ENCODE peak calls at places on chromosomes 1 and 21, in five cellular contexts. Y is DMS153; E is cardiac septum; Z is GDM1; P is CD8-positive, alpha-beta memory T cell. W is an unnamed sample.

GRCh38 chr21:42062543-42063022 is 8.5 kb upstream of the UMODL1 start:
- DNase-seq in Y (peak), E (no peak), Z (no peak), P (peak), W (peak)

GRCh38 chr1:94634977-94635416 is 93.4 kb upstream of the F3 start:
- DNase-seq in Y (no peak), E (no peak), Z (no peak), P (no peak), W (no peak)

GRCh38 chr1:68938051-68938450 is 441.2 kb upstream of the DEPDC1 start:
- DNase-seq in Y (no peak), E (no peak), Z (no peak), P (no peak), W (no peak)

GRCh38 chr1:84759756-84760155 is 69.5 kb upstream of the SSX2IP start:
- DNase-seq in Y (no peak), E (no peak), Z (no peak), P (no peak), W (no peak)

GRCh38 chr1:44405804-44406743 is 1.0 kb downstream of the RNF220 start:
- DNase-seq in Y (no peak), E (no peak), Z (peak), P (peak), W (no peak)

GRCh38 chr1:43349594-43350306 is 9.0 kb upstream of the CDC20 start:
- DNase-seq in Y (no peak), E (peak), Z (no peak), P (no peak), W (no peak)

GRCh38 chr1:244988521-244988920 is 124.2 kb upstream of the HNRNPU start:
- DNase-seq in Y (no peak), E (no peak), Z (no peak), P (no peak), W (no peak)

GRCh38 chr1:44884746-44885145 is 41.7 kb upstream of the PTCH2 start:
- DNase-seq in Y (no peak), E (no peak), Z (no peak), P (no peak), W (no peak)

GRCh38 chr1:228414511-228415211 is 2.0 kb downstream of the TRIM17 start:
- DNase-seq in Y (no peak), E (no peak), Z (no peak), P (no peak), W (no peak)

GRCh38 chr1:222814536-222815366 is at the start of gene DISP1:
- DNase-seq in Y (peak), E (peak), Z (peak), P (peak), W (peak)

GRCh38 chr1:184060316-184060715 is 8.8 kb downstream of the TSEN15 start:
- DNase-seq in Y (no peak), E (no peak), Z (no peak), P (no peak), W (no peak)

GRCh38 chr1:155003766-155004351 is 1.3 kb downstream of the ZBTB7B start:
- DNase-seq in Y (peak), E (peak), Z (no peak), P (no peak), W (no peak)

GRCh38 chr1:171267391-171267790 is 19.1 kb downstream of the FMO1 start:
- DNase-seq in Y (no peak), E (no peak), Z (no peak), P (no peak), W (no peak)

GRCh38 chr21:39088831-39089380 is 94.3 kb downstream of the PSMG1 start:
- DNase-seq in Y (no peak), E (no peak), Z (no peak), P (no peak), W (no peak)

GRCh38 chr1:38151399-38151798 is 104.8 kb upstream of the POU3F1 start:
- DNase-seq in Y (peak), E (no peak), Z (no peak), P (no peak), W (no peak)

GRCh38 chr21:18245493-18245967 is 897 bp downstream of the CHODL start:
- DNase-seq in Y (no peak), E (no peak), Z (no peak), P (no peak), W (no peak)

GRCh38 chr21:43609501-43610340 is 49.6 kb downstream of the HSF2BP start:
- DNase-seq in Y (peak), E (no peak), Z (no peak), P (no peak), W (no peak)

GRCh38 chr1:109691762-109692161 is 4.1 kb downstream of the GSTM1 start:
- DNase-seq in Y (no peak), E (no peak), Z (no peak), P (no peak), W (no peak)

GRCh38 chr21:35849131-35849530 is 211.2 kb downstream of the SETD4 start:
- DNase-seq in Y (no peak), E (no peak), Z (no peak), P (no peak), W (no peak)

GRCh38 chr1:39102537-39103320 is 76.6 kb downstream of the NDUFS5 start:
- DNase-seq in Y (peak), E (no peak), Z (peak), P (no peak), W (peak)

GRCh38 chr21:34846601-34847112 is 177.9 kb downstream of the CLIC6 start:
- DNase-seq in Y (no peak), E (no peak), Z (no peak), P (no peak), W (no peak)

GRCh38 chr1:89974701-89975470 is 20.0 kb upstream of the ZNF326 start:
- DNase-seq in Y (no peak), E (no peak), Z (no peak), P (no peak), W (no peak)

GRCh38 chr1:30912203-30912602 is 3.6 kb upstream of the SDC3 start:
- DNase-seq in Y (no peak), E (peak), Z (no peak), P (no peak), W (no peak)

GRCh38 chr1:209364716-209365115 is 218.8 kb upstream of the CAMK1G start:
- DNase-seq in Y (no peak), E (no peak), Z (no peak), P (no peak), W (no peak)

GRCh38 chr1:42756956-42757891 is 9.6 kb downstream of the P3H1 start:
- DNase-seq in Y (peak), E (no peak), Z (no peak), P (no peak), W (peak)

GRCh38 chr1:183029591-183030000 is 6.4 kb downstream of the LAMC1 start:
- DNase-seq in Y (no peak), E (no peak), Z (no peak), P (no peak), W (no peak)

GRCh38 chr1:167491586-167492408 is 26.5 kb downstream of the CD247 start:
- DNase-seq in Y (no peak), E (no peak), Z (no peak), P (no peak), W (no peak)

GRCh38 chr1:935751-936231 is 12.1 kb downstream of the SAMD11 start:
- DNase-seq in Y (peak), E (no peak), Z (no peak), P (no peak), W (no peak)

GRCh38 chr1:152502496-152503180 is 8.0 kb upstream of the LCE5A start:
- DNase-seq in Y (no peak), E (no peak), Z (no peak), P (no peak), W (no peak)

GRCh38 chr21:36696390-36696639 is 2.6 kb upstream of the SIM2 start:
- DNase-seq in Y (no peak), E (no peak), Z (no peak), P (no peak), W (no peak)

GRCh38 chr1:201505505-201505893 is 1.4 kb downstream of the CSRP1 start:
- DNase-seq in Y (peak), E (no peak), Z (peak), P (no peak), W (no peak)